ENCODE peak calls at places on chromosomes 4 and X, in four cellular contexts. B, S, W and E are unnamed samples.
A peak's percentile ranks its signal among the peaks of the same experiment; 100 is the strongest.

GRCh38 chrX:57607295-57608187 is 15.7 kb downstream of the ZXDB start:
- DNase-seq in B (no peak), S (no peak), W (no peak), E (no peak)

GRCh38 chrX:46912098-46912672 is at the start of gene JADE3:
- DNase-seq in B (peak; percentile 20), S (peak; percentile 29), W (peak; percentile 69), E (no peak)

GRCh38 chr4:165124488-165124887 is 11.8 kb upstream of the TMEM192 start:
- DNase-seq in B (no peak), S (no peak), W (no peak), E (no peak)

GRCh38 chr4:154658680-154659402 is 46.4 kb upstream of the FGG start:
- DNase-seq in B (no peak), S (no peak), W (no peak), E (no peak)

GRCh38 chr4:2436761-2437474 is 18.2 kb downstream of the CFAP99 start:
- DNase-seq in B (no peak), S (no peak), W (no peak), E (no peak)

GRCh38 chrX:154096140-154097002 is 1.1 kb downstream of the MECP2 start:
- DNase-seq in B (no peak), S (no peak), W (no peak), E (no peak)

GRCh38 chr4:81353861-81354260 is 117.8 kb downstream of the RASGEF1B start:
- DNase-seq in B (no peak), S (no peak), W (no peak), E (no peak)

GRCh38 chrX:9662148-9662547 is 103.5 kb downstream of the GPR143 start:
- DNase-seq in B (no peak), S (no peak), W (no peak), E (no peak)

GRCh38 chr4:156388826-156389225 is 435.2 kb upstream of the CTSO start:
- DNase-seq in B (no peak), S (no peak), W (no peak), E (no peak)

GRCh38 chr4:17030543-17030942 is 132.1 kb upstream of the LDB2 start:
- DNase-seq in B (no peak), S (peak; percentile 59), W (no peak), E (peak; percentile 75)

GRCh38 chrX:10208953-10209352 is 52.2 kb downstream of the CLCN4 start:
- DNase-seq in B (no peak), S (no peak), W (no peak), E (no peak)

GRCh38 chr4:99013402-99013843 is 17.9 kb downstream of the METAP1 start:
- DNase-seq in B (no peak), S (no peak), W (no peak), E (no peak)

GRCh38 chr4:5891563-5892320 is 1.1 kb downstream of the CRMP1 start:
- DNase-seq in B (no peak), S (no peak), W (no peak), E (no peak)

GRCh38 chr4:5893013-5893580 is at the start of gene CRMP1:
- DNase-seq in B (no peak), S (no peak), W (no peak), E (no peak)

GRCh38 chr4:5894266-5894665 is 1.4 kb upstream of the CRMP1 start:
- DNase-seq in B (no peak), S (no peak), W (no peak), E (no peak)

GRCh38 chr4:5893591-5893990 is 705 bp upstream of the CRMP1 start:
- DNase-seq in B (no peak), S (no peak), W (no peak), E (no peak)

DNA sequence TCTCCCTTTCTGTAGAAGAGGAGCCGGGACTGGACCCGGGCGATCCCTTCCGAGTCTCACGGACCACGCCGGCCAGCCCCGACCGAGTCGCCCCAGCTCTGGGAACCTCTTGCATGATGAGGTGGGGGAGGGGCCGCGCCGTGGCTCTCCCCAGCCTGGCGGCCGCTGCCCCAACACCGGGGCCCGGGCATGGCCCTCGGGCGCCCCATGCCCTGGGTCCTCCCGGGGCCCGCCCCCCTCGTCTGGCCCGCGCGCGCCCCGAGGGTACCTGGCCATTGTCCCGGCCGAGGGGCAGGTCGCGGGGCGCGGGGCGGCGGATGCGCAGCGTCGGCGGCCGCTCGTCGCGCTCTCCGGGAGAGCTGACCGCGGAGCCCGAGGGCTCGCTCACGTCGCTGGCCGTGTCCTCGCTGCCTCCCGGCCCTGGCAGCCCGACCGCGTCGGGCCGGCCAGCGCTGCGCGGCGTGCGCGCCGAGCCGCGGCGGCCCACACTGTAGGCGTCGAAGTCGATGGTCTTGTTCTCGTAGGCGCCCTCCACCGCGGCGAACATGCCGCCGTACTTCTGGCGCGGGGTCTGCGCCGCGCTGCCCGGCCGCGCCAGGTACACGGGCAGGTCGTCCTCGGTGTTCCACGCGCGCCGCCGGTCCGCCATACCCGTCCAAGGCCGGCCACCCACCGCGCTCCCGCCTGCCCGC is 419 bp downstream of the CRMP1 start:
- DNase-seq in B (no peak), S (no peak), W (no peak), E (no peak)
- H3K27me3 ChIP-seq in B (peaks cover 27% of the 10 kb centered on the region), S (peaks cover 28% of the 10 kb centered on the region), W (peaks cover 4% of the 10 kb centered on the region), E (peaks cover 59% of the 10 kb centered on the region)

DNA sequence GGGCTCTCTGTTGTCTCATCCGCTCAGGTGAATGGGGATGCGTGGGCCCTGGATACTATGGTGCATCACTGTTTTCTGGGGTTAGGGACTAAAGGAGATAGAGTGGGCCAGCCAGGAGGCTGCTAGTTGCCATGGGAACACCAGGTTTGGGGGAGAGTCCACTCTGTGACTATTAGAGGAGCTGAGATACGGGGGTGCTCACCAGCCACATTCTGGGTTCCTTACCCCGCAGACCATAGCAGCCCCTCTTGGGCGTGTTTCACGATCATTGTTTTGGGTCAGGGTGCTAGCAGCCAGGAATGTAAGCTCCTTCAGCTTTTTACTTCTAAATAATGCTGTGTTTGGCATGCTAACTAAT is 4.6 kb downstream of the EFNB1 start:
- DNase-seq in B (no peak), S (no peak), W (no peak), E (no peak)
- H3K27me3 ChIP-seq in B (no peaks in the 10 kb centered on the region), S (no peaks in the 10 kb centered on the region), W (no peaks in the 10 kb centered on the region), E (no peaks in the 10 kb centered on the region)

GRCh38 chrX:141673946-141674345 is 24.6 kb downstream of the SPANXD start:
- DNase-seq in B (no peak), S (no peak), W (no peak), E (no peak)
- H3K27me3 ChIP-seq in B (no peaks in the 10 kb centered on the region), S (no peaks in the 10 kb centered on the region), W (no peaks in the 10 kb centered on the region), E (no peaks in the 10 kb centered on the region)

GRCh38 chrX:137545711-137546651 is 19.9 kb upstream of the ZIC3 start:
- DNase-seq in B (no peak), S (no peak), W (no peak), E (no peak)
- H3K27me3 ChIP-seq in B (no peaks in the 10 kb centered on the region), S (no peaks in the 10 kb centered on the region), W (peaks cover 4% of the 10 kb centered on the region), E (peaks cover 3% of the 10 kb centered on the region)

DNA sequence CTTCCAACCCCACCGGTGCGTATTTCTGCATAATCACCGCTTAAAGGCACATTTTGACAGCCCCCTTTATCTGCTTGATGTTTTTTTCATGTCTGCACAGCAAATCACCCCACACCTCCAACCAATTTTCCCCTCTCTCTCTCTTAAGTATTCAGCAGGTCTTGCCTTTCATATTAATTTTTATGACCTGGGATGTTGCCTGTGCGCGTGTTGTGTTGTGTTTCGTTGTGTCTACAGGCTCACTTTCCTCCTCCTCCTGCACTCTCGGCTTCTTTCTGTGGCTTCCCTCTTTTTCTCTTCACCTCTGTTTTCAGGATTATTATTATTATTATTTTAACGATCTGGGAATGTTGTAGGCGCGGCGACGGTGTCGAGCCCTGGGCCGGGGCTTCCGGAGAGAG is 721 bp downstream of the POU4F2 start:
- DNase-seq in B (no peak), S (no peak), W (no peak), E (no peak)
- H3K27me3 ChIP-seq in B (peaks cover 56% of the 10 kb centered on the region), S (peaks cover 5% of the 10 kb centered on the region), W (peaks cover 31% of the 10 kb centered on the region), E (peaks cover 53% of the 10 kb centered on the region)

GRCh38 chrX:134235236-134235635 is 1.7 kb upstream of the CCDC160 start:
- DNase-seq in B (no peak), S (no peak), W (no peak), E (no peak)
- H3K27me3 ChIP-seq in B (no peaks in the 10 kb centered on the region), S (no peaks in the 10 kb centered on the region), W (peaks cover 9% of the 10 kb centered on the region), E (no peaks in the 10 kb centered on the region)

DNA sequence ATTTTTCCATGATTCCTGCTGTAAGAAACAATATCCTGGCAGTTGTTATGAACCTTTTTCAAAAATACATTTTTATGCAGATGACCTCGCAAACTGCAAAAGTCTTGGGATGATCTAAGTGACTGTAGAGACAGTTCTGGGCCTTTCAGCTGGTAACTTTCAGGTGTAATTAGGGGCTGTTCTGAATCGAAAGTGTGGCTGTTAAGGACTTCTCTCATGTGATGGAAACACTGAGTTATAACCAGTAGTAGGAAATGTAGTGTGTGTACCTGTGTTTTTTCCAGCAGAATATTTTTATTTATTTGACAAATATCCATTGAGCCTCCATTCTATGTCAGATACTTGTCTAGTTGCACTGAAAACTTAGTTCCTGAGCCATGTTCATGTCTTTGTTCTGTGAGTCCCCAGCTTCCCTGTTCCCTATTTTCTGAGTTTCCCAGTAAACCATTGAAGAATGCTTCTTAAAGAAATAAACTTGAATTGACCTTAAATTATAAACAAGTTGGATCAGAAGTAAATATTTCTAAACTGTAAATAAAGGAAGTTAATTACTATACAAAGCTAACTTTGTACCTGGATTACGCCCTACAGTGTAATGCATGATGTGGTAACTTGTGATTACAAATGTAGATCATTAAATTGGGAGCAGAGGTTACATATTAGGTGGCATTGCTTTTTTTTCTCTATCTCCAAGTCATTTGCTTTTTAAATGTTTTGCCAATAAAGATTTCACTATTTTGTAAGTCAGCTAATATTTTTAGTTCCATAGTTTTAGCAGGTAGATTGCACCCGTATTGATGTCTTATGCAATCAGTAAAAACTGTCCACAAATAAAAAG is 33.7 kb upstream of the HPGD start:
- DNase-seq in B (no peak), S (no peak), W (no peak), E (no peak)
- H3K27me3 ChIP-seq in B (no peaks in the 10 kb centered on the region), S (no peaks in the 10 kb centered on the region), W (no peaks in the 10 kb centered on the region), E (no peaks in the 10 kb centered on the region)

GRCh38 chr4:8103421-8103820 is 55.2 kb downstream of the ABLIM2 start:
- DNase-seq in B (no peak), S (no peak), W (no peak), E (no peak)
- H3K27me3 ChIP-seq in B (no peaks in the 10 kb centered on the region), S (no peaks in the 10 kb centered on the region), W (no peaks in the 10 kb centered on the region), E (peaks cover 38% of the 10 kb centered on the region)